ENCODE peak calls at places on chromosomes 11 and 22, in nine cellular contexts. One of them, this sample, is unnamed.
A peak's percentile ranks its signal among the peaks of the same experiment; 100 is the strongest.

GRCh38 chr11:67596753-67597300 is 9.9 kb upstream of the NDUFV1 start:
- DNase-seq in K562: no peak
- DNase-seq in spleen: no peak
- DNase-seq in HepG2: no peak
- DNase-seq in breast epithelium: no peak
- DNase-seq in sigmoid colon: no peak
- DNase-seq in GM12891: no peak
- DNase-seq in transverse colon: no peak
- DNase-seq in stomach: no peak
- DNase-seq in this sample: no peak

GRCh38 chr11:832529-833113 is at the start of gene CD151:
- DNase-seq in stomach: peak; percentile 73
- DNase-seq in transverse colon: peak; percentile 76
- DNase-seq in breast epithelium: no peak
- DNase-seq in HepG2: no peak
- DNase-seq in spleen: peak; percentile 89
- DNase-seq in K562: peak; percentile 84
- DNase-seq in sigmoid colon: no peak
- DNase-seq in GM12891: no peak
- DNase-seq in this sample: no peak

GRCh38 chr22:36221799-36222751 is 17.3 kb downstream of the APOL2 start:
- DNase-seq in stomach: peak; percentile 68
- DNase-seq in HepG2: peak; percentile 37
- DNase-seq in K562: peak; percentile 40
- DNase-seq in spleen: peak; percentile 85
- DNase-seq in GM12891: no peak
- DNase-seq in sigmoid colon: no peak
- DNase-seq in breast epithelium: no peak
- DNase-seq in transverse colon: peak; percentile 59
- DNase-seq in this sample: no peak

GRCh38 chr22:22840778-22841177 is 46.8 kb upstream of the IGLL5 start:
- DNase-seq in breast epithelium: no peak
- DNase-seq in HepG2: no peak
- DNase-seq in stomach: no peak
- DNase-seq in transverse colon: no peak
- DNase-seq in K562: no peak
- DNase-seq in spleen: no peak
- DNase-seq in GM12891: no peak
- DNase-seq in sigmoid colon: no peak
- DNase-seq in this sample: no peak

GRCh38 chr11:2774173-2775082 is 74.6 kb upstream of the KCNQ1OT1 start:
- DNase-seq in breast epithelium: peak; percentile 11
- DNase-seq in transverse colon: no peak
- DNase-seq in K562: no peak
- DNase-seq in stomach: peak; percentile 23
- DNase-seq in GM12891: no peak
- DNase-seq in spleen: peak; percentile 47
- DNase-seq in HepG2: no peak
- DNase-seq in sigmoid colon: no peak
- DNase-seq in this sample: no peak

GRCh38 chr11:108302121-108302785 is 79.4 kb downstream of the ATM start:
- DNase-seq in HepG2: no peak
- DNase-seq in K562: no peak
- DNase-seq in stomach: no peak
- DNase-seq in transverse colon: no peak
- DNase-seq in breast epithelium: no peak
- DNase-seq in sigmoid colon: no peak
- DNase-seq in GM12891: no peak
- DNase-seq in spleen: no peak
- DNase-seq in this sample: no peak

GRCh38 chr22:23750744-23751440 is at the start of gene ZNF70:
- DNase-seq in K562: peak; percentile 86
- DNase-seq in sigmoid colon: peak; percentile 93
- DNase-seq in stomach: peak; percentile 95
- DNase-seq in transverse colon: peak; percentile 93
- DNase-seq in breast epithelium: peak; percentile 88
- DNase-seq in spleen: peak; percentile 98
- DNase-seq in HepG2: peak; percentile 69
- DNase-seq in GM12891: peak; percentile 88
- DNase-seq in this sample: no peak

GRCh38 chr11:86670179-86670578 is 2.2 kb downstream of the ME3 start:
- DNase-seq in stomach: no peak
- DNase-seq in breast epithelium: no peak
- DNase-seq in transverse colon: no peak
- DNase-seq in HepG2: no peak
- DNase-seq in GM12891: no peak
- DNase-seq in spleen: no peak
- DNase-seq in sigmoid colon: no peak
- DNase-seq in K562: no peak
- DNase-seq in this sample: no peak

GRCh38 chr11:72525466-72525865 is 91.1 kb upstream of the CLPB start:
- DNase-seq in breast epithelium: no peak
- DNase-seq in K562: no peak
- DNase-seq in stomach: peak; percentile 36
- DNase-seq in spleen: no peak
- DNase-seq in HepG2: no peak
- DNase-seq in transverse colon: no peak
- DNase-seq in GM12891: no peak
- DNase-seq in sigmoid colon: no peak
- DNase-seq in this sample: no peak

GRCh38 chr11:62545437-62546243 is 966 bp downstream of the AHNAK start:
- DNase-seq in stomach: peak; percentile 89
- DNase-seq in sigmoid colon: peak; percentile 97
- DNase-seq in GM12891: no peak
- DNase-seq in breast epithelium: peak; percentile 90
- DNase-seq in transverse colon: peak; percentile 93
- DNase-seq in HepG2: peak; percentile 86
- DNase-seq in spleen: peak; percentile 87
- DNase-seq in K562: peak; percentile 89
- DNase-seq in this sample: peak; percentile 91
- TF ChIP-seq POLR2AphosphoS5 in stomach: peak; percentile 77
- TF ChIP-seq POLR2AphosphoS5 in sigmoid colon: peak; percentile 85
- TF ChIP-seq POLR2AphosphoS5 in GM12891: no peak
- TF ChIP-seq POLR2AphosphoS5 in breast epithelium: peak; percentile 91
- TF ChIP-seq POLR2AphosphoS5 in transverse colon: peak; percentile 65
- TF ChIP-seq POLR2AphosphoS5 in HepG2: peak; percentile 12
- TF ChIP-seq POLR2AphosphoS5 in spleen: peak; percentile 68
- TF ChIP-seq POLR2AphosphoS5 in K562: peak; percentile 53
- TF ChIP-seq POLR2AphosphoS5 in this sample: peak; percentile 81

GRCh38 chr11:47948137-47948536 is 32.2 kb upstream of the PTPRJ start:
- DNase-seq in HepG2: no peak
- DNase-seq in stomach: no peak
- DNase-seq in GM12891: no peak
- DNase-seq in transverse colon: no peak
- DNase-seq in spleen: no peak
- DNase-seq in breast epithelium: no peak
- DNase-seq in sigmoid colon: no peak
- DNase-seq in K562: peak; percentile 78
- DNase-seq in this sample: no peak

GRCh38 chr11:47943721-47944554 is 36.4 kb upstream of the PTPRJ start:
- DNase-seq in stomach: no peak
- DNase-seq in transverse colon: no peak
- DNase-seq in sigmoid colon: no peak
- DNase-seq in breast epithelium: no peak
- DNase-seq in spleen: no peak
- DNase-seq in HepG2: no peak
- DNase-seq in GM12891: no peak
- DNase-seq in K562: peak; percentile 88
- DNase-seq in this sample: no peak

GRCh38 chr11:47944555-47945128 is 35.7 kb upstream of the PTPRJ start:
- DNase-seq in K562: no peak
- DNase-seq in breast epithelium: no peak
- DNase-seq in transverse colon: no peak
- DNase-seq in spleen: no peak
- DNase-seq in HepG2: no peak
- DNase-seq in sigmoid colon: no peak
- DNase-seq in stomach: no peak
- DNase-seq in GM12891: no peak
- DNase-seq in this sample: no peak

GRCh38 chr11:47950396-47950795 is 30.0 kb upstream of the PTPRJ start:
- DNase-seq in transverse colon: peak; percentile 34
- DNase-seq in spleen: peak; percentile 81
- DNase-seq in sigmoid colon: no peak
- DNase-seq in GM12891: no peak
- DNase-seq in K562: no peak
- DNase-seq in breast epithelium: no peak
- DNase-seq in HepG2: no peak
- DNase-seq in stomach: no peak
- DNase-seq in this sample: peak; percentile 28

DNA sequence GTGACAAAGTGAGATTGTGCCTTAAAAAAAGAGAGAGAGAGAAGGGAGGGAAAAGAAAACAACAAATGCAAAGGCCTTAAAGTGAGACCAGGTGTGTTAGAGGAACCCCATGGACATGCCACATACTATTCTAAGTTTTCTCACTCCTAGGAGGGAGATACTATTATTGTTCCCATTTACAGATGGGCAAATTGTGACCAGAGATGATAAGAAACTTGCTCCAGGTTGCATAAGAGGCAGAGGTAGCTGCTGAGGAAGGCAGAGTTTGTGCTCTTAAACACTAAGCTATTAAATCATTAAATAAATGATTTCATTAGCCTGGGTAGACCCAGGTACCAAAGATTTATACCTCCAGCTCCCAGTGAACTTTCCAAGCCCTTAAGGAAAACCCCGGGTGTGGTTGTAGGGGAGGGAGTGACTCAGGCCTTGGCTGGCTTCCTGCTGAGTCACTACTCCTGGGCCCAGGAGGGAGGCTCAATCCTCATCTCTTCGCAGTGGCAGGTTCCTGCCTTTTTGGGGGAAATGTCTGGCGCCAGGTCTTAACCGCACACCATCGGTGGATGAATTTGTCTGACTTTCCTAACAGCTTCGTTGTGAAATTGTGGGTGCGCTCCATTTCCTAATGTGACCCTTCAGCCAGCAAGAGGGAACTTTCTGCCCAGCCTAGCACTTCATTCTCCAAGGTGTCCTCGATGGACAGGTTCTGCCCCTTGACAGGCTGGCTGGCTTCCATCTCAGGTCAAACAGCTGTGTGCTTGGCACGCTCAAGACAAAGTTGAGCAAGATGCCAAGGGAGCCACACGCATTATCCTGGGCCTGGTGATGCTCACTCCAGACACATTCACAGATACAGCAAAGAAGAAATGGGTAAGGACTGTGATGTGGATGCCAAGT is 33.4 kb upstream of the PTPRJ start:
- DNase-seq in K562: peak; percentile 88
- DNase-seq in sigmoid colon: peak; percentile 90
- DNase-seq in transverse colon: peak; percentile 73
- DNase-seq in GM12891: no peak
- DNase-seq in spleen: peak; percentile 75
- DNase-seq in stomach: peak; percentile 84
- DNase-seq in breast epithelium: peak; percentile 62
- DNase-seq in HepG2: no peak
- DNase-seq in this sample: no peak
- TF ChIP-seq POLR2AphosphoS5 in K562: no peak
- TF ChIP-seq POLR2AphosphoS5 in sigmoid colon: peak; percentile 36
- TF ChIP-seq POLR2AphosphoS5 in transverse colon: no peak
- TF ChIP-seq POLR2AphosphoS5 in GM12891: no peak
- TF ChIP-seq POLR2AphosphoS5 in spleen: no peak
- TF ChIP-seq POLR2AphosphoS5 in stomach: peak; percentile 69
- TF ChIP-seq POLR2AphosphoS5 in breast epithelium: peak; percentile 69
- TF ChIP-seq POLR2AphosphoS5 in HepG2: no peak
- TF ChIP-seq POLR2AphosphoS5 in this sample: no peak

DNA sequence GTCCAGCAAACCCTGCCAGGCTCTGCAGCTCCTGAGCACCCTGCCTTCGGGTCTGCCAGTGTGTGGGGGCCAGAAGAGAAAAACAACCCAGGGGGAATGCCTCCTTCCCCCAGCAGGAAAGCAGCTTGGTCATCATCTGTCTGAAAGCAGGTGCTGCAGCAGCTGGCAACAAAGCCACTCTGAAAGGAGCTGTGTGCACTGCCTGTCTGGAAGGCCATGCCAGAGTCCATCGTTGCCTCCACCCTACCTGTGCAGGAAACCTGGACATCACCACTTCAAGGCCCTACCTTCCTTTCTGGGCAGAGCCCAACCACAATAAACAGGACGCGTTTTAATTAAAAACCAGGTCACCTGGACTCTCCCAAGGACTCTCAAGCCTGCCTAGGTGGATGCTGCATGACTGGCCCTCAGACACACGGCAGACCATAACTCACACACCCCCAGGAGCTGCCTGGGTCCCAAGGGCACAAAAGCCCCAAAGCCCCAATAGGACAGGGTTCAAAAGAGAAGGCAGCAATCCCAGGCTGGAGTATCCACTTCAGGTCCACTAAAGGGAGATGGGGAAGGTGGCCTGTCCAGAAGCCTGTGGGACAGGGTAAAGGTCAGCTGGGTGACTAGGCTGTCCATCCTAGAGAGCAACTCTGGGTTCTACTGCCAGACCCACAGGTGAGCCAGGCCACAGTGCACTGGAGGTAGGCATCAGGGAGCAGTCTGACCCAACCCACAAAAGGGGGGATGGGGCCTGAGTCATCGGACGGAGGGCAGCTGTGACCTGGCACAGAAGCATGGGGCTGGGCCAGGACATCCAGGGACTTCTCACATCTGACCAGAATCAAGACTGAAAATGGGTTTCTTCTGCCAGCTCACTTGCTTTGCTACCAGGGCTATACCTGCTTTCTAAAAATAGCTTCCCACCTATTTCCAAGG is 6.1 kb downstream of the GNB1L start:
- DNase-seq in GM12891: no peak
- DNase-seq in spleen: no peak
- DNase-seq in K562: no peak
- DNase-seq in transverse colon: peak; percentile 77
- DNase-seq in HepG2: no peak
- DNase-seq in breast epithelium: peak; percentile 66
- DNase-seq in sigmoid colon: peak; percentile 59
- DNase-seq in stomach: peak; percentile 72
- DNase-seq in this sample: no peak
- TF ChIP-seq POLR2AphosphoS5 in GM12891: no peak
- TF ChIP-seq POLR2AphosphoS5 in spleen: no peak
- TF ChIP-seq POLR2AphosphoS5 in K562: no peak
- TF ChIP-seq POLR2AphosphoS5 in transverse colon: no peak
- TF ChIP-seq POLR2AphosphoS5 in HepG2: no peak
- TF ChIP-seq POLR2AphosphoS5 in breast epithelium: no peak
- TF ChIP-seq POLR2AphosphoS5 in sigmoid colon: no peak
- TF ChIP-seq POLR2AphosphoS5 in stomach: no peak
- TF ChIP-seq POLR2AphosphoS5 in this sample: peak; percentile 15

DNA sequence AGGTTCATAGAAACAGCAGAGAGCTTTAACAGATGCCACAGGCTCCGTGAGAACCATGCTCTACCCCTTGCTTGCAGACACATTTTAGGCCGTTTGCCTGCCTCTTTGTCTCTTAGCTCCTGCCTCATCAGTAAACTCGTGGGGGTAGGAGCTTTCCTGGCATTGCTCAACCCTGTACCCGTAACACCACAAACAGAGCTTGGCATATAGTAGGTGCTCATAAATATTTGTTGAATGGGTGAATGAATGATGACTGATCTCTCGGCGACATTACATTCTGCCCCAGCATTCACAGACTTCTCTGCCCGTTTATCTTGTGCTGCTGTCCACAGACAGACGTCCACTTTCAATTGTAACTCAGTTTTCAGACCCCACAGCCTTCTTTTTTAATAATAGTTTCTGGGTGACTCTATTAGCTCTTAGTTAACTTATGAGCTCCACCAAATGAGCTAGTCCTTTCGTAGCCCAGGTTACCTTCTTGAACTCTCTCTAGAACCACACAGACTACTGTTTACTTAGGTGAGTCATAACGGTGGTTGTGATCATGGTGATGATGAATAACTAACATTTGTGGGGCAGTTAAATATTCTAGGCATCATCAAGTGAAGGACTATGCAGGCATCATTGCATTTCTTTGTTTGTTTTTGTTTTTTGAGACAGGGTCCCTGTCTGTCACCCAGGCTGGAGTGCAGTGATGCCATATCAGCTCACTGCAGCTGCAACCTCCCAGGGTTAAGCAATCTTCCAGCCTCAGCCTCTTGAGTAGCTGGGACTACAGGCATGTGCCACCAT is 188.4 kb downstream of the ADAMTS15 start:
- DNase-seq in transverse colon: no peak
- DNase-seq in GM12891: no peak
- DNase-seq in K562: no peak
- DNase-seq in spleen: no peak
- DNase-seq in HepG2: peak; percentile 60
- DNase-seq in breast epithelium: peak; percentile 10
- DNase-seq in sigmoid colon: no peak
- DNase-seq in stomach: no peak
- DNase-seq in this sample: no peak
- TF ChIP-seq POLR2AphosphoS5 in transverse colon: no peak
- TF ChIP-seq POLR2AphosphoS5 in GM12891: no peak
- TF ChIP-seq POLR2AphosphoS5 in K562: no peak
- TF ChIP-seq POLR2AphosphoS5 in spleen: no peak
- TF ChIP-seq POLR2AphosphoS5 in HepG2: no peak
- TF ChIP-seq POLR2AphosphoS5 in breast epithelium: no peak
- TF ChIP-seq POLR2AphosphoS5 in sigmoid colon: no peak
- TF ChIP-seq POLR2AphosphoS5 in stomach: peak; percentile 10
- TF ChIP-seq POLR2AphosphoS5 in this sample: no peak